ENCODE peak calls at places on chromosome 2, in five cellular contexts. R, G, D, E and J are unnamed samples.
A peak's percentile ranks its signal among the peaks of the same experiment; 100 is the strongest.

GRCh38 chr2:130744287-130745117 is 10.8 kb upstream of the AMER3 start:
- DNase-seq in R (no peak), G (peak; percentile 85), D (no peak), E (no peak), J (peak; percentile 67)

GRCh38 chr2:160615706-160616105 is 122.1 kb upstream of the RBMS1 start:
- DNase-seq in R (no peak), G (no peak), D (no peak), E (no peak), J (no peak)

GRCh38 chr2:46893231-46893943 is 22.2 kb downstream of the MCFD2 start:
- DNase-seq in R (no peak), G (no peak), D (no peak), E (no peak), J (no peak)

GRCh38 chr2:197777823-197778407 is 7.2 kb downstream of the BOLL start:
- DNase-seq in R (no peak), G (peak; percentile 28), D (no peak), E (peak; percentile 63), J (no peak)

GRCh38 chr2:43708891-43709290 is 32.7 kb upstream of the C1GALT1C1L start:
- DNase-seq in R (no peak), G (no peak), D (no peak), E (no peak), J (no peak)

GRCh38 chr2:8656160-8656641 is 25.7 kb upstream of the ID2 start:
- DNase-seq in R (no peak), G (peak; percentile 94), D (no peak), E (no peak), J (no peak)

GRCh38 chr2:64685430-64685829 is 31.7 kb upstream of the SERTAD2 start:
- DNase-seq in R (no peak), G (peak; percentile 88), D (no peak), E (peak; percentile 40), J (no peak)

GRCh38 chr2:228703099-228703498 is 521.6 kb upstream of the SPHKAP start:
- DNase-seq in R (no peak), G (no peak), D (no peak), E (no peak), J (no peak)

GRCh38 chr2:179268277-179268935 is 3.8 kb upstream of the SESTD1 start:
- DNase-seq in R (no peak), G (peak; percentile 60), D (no peak), E (peak; percentile 68), J (no peak)

GRCh38 chr2:158131919-158132566 is 30.4 kb downstream of the UPP2 start:
- DNase-seq in R (no peak), G (peak; percentile 96), D (no peak), E (no peak), J (no peak)

GRCh38 chr2:11663427-11663826 is 6.6 kb downstream of the NTSR2 start:
- DNase-seq in R (no peak), G (no peak), D (no peak), E (no peak), J (no peak)

GRCh38 chr2:232577841-232578240 is 27.4 kb downstream of the EIF4E2 start:
- DNase-seq in R (no peak), G (no peak), D (no peak), E (no peak), J (no peak)

GRCh38 chr2:16105178-16105663 is 164.9 kb downstream of the MYCN start:
- DNase-seq in R (no peak), G (no peak), D (no peak), E (no peak), J (no peak)

GRCh38 chr2:16103614-16104344 is 163.4 kb downstream of the MYCN start:
- DNase-seq in R (no peak), G (no peak), D (no peak), E (no peak), J (no peak)

GRCh38 chr2:16102976-16103380 is 162.6 kb downstream of the MYCN start:
- DNase-seq in R (no peak), G (no peak), D (no peak), E (no peak), J (peak; percentile 84)

GRCh38 chr2:16105664-16106281 is 165.4 kb downstream of the MYCN start:
- DNase-seq in R (no peak), G (no peak), D (no peak), E (no peak), J (no peak)

DNA sequence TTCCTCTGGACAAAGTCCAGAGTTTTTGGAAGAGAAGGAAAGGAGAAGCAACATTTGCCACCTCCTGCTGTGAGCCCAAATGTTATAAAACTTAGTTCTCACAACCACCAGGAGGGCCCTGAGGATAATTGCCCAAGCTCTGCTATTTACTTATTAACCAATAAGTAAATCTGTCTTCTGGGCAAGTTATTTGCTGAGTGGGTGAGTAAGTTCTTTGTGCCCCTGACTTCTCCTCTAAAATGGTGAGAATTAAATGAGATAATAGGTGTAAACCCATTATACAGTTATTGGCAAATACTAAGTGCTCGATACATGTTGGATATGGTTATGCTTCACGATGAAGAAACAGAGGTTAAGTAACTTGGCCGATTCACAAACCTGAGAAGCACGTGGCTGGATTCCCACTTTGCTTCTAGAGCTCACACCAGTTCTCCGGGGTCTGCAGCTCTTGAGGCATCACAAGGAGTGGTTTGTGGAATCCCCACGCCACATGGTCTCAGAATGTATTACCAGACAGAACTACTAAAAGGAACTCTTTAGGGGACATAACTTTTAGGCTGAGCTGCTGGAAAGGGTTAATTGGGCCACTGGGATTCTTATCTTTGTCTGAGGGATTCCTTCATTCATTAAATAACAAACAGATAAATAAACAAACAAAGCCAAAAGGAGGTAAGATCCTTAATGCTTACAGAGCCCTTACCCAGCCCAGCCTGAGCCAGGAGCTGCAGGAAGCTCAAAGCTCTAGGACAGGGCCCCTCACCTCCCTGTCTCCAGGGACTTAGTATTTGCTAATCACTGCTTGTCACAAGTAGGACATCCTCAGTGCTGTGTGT is 164.2 kb downstream of the MYCN start:
- DNase-seq in R (no peak), G (peak; percentile 65), D (no peak), E (no peak), J (peak; percentile 49)
- H3K4me3 ChIP-seq in R (no peak overlapping the region), G (no peak overlapping the region), D (no peak overlapping the region), E (no peak overlapping the region), J (no peak overlapping the region)

GRCh38 chr2:205762883-205763282 is 80.6 kb downstream of the NRP2 start:
- DNase-seq in R (no peak), G (no peak), D (no peak), E (no peak), J (no peak)

GRCh38 chr2:205766765-205767359 is 84.6 kb downstream of the NRP2 start:
- DNase-seq in R (peak; percentile 35), G (peak; percentile 55), D (peak; percentile 52), E (peak; percentile 75), J (peak; percentile 70)

GRCh38 chr2:205765147-205765546 is 82.8 kb downstream of the NRP2 start:
- DNase-seq in R (no peak), G (no peak), D (no peak), E (no peak), J (no peak)

GRCh38 chr2:205764502-205764815 is 82.2 kb downstream of the NRP2 start:
- DNase-seq in R (no peak), G (no peak), D (no peak), E (no peak), J (no peak)

DNA sequence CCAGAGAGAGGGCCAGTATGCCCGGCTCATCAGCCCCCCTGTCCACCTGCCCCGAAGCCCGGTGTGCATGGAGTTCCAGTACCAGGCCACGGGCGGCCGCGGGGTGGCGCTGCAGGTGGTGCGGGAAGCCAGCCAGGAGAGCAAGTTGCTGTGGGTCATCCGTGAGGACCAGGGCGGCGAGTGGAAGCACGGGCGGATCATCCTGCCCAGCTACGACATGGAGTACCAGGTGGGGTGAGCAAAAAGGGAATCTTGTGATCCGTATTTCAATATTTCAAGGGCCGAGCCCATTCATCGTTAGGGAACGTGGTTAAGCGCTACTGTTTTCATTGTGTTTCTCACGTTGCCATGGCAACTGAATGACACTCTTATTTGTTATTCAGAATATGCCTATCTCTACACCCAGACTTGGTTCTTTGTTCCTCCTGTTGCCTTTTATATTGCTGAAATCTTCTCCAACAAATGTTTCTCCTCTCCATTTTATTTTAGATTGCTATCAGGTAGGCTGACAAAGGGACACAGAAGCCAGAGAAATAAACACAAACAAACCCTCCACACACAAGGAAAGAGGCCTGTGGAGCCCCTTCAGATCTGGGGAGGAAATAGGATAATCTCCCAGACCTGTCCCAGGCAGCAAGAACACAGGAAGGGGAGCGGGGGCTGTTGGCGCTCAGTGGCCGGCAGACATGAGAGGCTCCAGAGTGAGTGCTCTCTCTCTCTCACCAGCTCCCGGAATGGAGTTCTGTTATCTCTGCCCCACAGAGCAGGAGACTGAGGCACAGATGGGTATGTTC is 81.6 kb downstream of the NRP2 start:
- DNase-seq in R (peak; percentile 41), G (no peak), D (no peak), E (peak; percentile 89), J (peak; percentile 74)
- H3K4me3 ChIP-seq in R (no peak overlapping the region), G (no peak overlapping the region), D (no peak overlapping the region), E (no peak overlapping the region), J (no peak overlapping the region)

GRCh38 chr2:237084444-237084843 is 1.2 kb upstream of the COPS8 start:
- DNase-seq in R (no peak), G (no peak), D (no peak), E (no peak), J (no peak)
- H3K4me3 ChIP-seq in R (no peak overlapping the region), G (peak overlapping the region; percentile 93), D (no peak overlapping the region), E (peak overlapping the region; percentile 91), J (no peak overlapping the region)

DNA sequence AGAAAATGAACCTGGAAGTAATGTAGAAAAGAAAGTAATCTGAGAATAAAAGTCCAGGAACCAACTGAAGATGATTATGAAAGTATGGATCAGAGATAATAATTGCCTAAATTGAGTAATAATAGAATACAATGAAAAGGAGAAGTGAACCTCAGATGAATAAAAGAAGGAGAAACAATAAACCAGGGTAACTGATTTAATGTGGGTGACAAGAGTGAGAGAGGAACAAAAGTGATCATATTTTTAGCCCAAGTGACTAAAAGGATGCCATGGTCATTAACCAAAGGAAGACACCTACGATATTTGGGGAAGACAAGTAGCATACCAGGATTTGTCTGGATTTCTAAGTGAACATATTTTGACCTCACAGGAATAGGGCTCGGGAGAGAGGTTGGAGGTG is 600.6 kb downstream of the RNF144A start:
- DNase-seq in R (no peak), G (no peak), D (no peak), E (no peak), J (no peak)
- H3K4me3 ChIP-seq in R (no peak overlapping the region), G (no peak overlapping the region), D (no peak overlapping the region), E (no peak overlapping the region), J (no peak overlapping the region)

GRCh38 chr2:149037851-149038250 is 648 bp upstream of the LYPD6B start:
- DNase-seq in R (no peak), G (no peak), D (no peak), E (no peak), J (peak; percentile 37)
- H3K4me3 ChIP-seq in R (no peak overlapping the region), G (no peak overlapping the region), D (no peak overlapping the region), E (no peak overlapping the region), J (peak overlapping the region; percentile 34)